ENCODE peak calls at places on chromosomes 13 and 19, in five cellular contexts. B is SK-N-SH, Q is GM12878, O is K562, C is HepG2. Z is an unnamed sample.

GRCh38 chr13:99605417-99606321 is 104.4 kb downstream of the TM9SF2 start:
- DNase-seq in C (peak), B (peak), Q (no peak), O (peak), Z (peak)

GRCh38 chr13:31891472-31891871 is 140.1 kb upstream of the FRY start:
- DNase-seq in C (no peak), B (no peak), O (no peak), Q (no peak), Z (no peak)

GRCh38 chr19:18562086-18562485 is 4.4 kb downstream of the KXD1 start:
- DNase-seq in C (no peak), O (no peak), B (no peak), Q (no peak), Z (no peak)

GRCh38 chr13:101325423-101325822 is 90.9 kb downstream of the NALCN start:
- DNase-seq in Q (no peak), B (no peak), C (no peak), O (no peak), Z (no peak)

GRCh38 chr19:41175825-41176734 is 16.9 kb upstream of the CYP2S1 start:
- DNase-seq in B (no peak), C (peak), Q (no peak), O (no peak), Z (no peak)

GRCh38 chr19:10920288-10920655 is 8.2 kb downstream of the YIPF2 start:
- DNase-seq in B (no peak), O (no peak), Q (no peak), C (no peak), Z (no peak)

GRCh38 chr13:106695139-106695538 is 127.2 kb upstream of the ARGLU1 start:
- DNase-seq in Q (no peak), B (no peak), C (no peak), O (no peak), Z (no peak)

GRCh38 chr13:43303040-43303729 is 279.8 kb downstream of the DNAJC15 start:
- DNase-seq in O (no peak), C (peak), Q (no peak), B (peak), Z (peak)

GRCh38 chr19:28711401-28711800 is 501.6 kb downstream of the UQCRFS1 start:
- DNase-seq in C (no peak), O (no peak), B (no peak), Q (no peak), Z (no peak)

GRCh38 chr13:35923347-35923746 is 207.8 kb downstream of the DCLK1 start:
- DNase-seq in O (no peak), B (no peak), Q (no peak), C (no peak), Z (no peak)

GRCh38 chr13:44259045-44260042 is 114.3 kb upstream of the SERP2 start:
- DNase-seq in Q (peak), O (peak), B (peak), C (no peak), Z (no peak)

GRCh38 chr13:20667857-20668256 is 35.6 kb upstream of the IL17D start:
- DNase-seq in C (no peak), B (no peak), Q (no peak), O (no peak), Z (no peak)

GRCh38 chr13:91621161-91621560 is 222.7 kb downstream of the GPC5 start:
- DNase-seq in Q (no peak), B (no peak), C (no peak), O (no peak), Z (no peak)

GRCh38 chr13:76014618-76015315 is 378.6 kb downstream of the LMO7 start:
- DNase-seq in O (no peak), B (no peak), Q (no peak), C (no peak), Z (no peak)

GRCh38 chr19:45745606-45746005 is 12.4 kb downstream of the MEIOSIN start:
- DNase-seq in O (no peak), B (no peak), C (no peak), Q (no peak), Z (no peak)

GRCh38 chr19:6354098-6354674 is 7.1 kb upstream of the CLPP start:
- DNase-seq in O (peak), C (no peak), Q (no peak), B (no peak), Z (no peak)

DNA sequence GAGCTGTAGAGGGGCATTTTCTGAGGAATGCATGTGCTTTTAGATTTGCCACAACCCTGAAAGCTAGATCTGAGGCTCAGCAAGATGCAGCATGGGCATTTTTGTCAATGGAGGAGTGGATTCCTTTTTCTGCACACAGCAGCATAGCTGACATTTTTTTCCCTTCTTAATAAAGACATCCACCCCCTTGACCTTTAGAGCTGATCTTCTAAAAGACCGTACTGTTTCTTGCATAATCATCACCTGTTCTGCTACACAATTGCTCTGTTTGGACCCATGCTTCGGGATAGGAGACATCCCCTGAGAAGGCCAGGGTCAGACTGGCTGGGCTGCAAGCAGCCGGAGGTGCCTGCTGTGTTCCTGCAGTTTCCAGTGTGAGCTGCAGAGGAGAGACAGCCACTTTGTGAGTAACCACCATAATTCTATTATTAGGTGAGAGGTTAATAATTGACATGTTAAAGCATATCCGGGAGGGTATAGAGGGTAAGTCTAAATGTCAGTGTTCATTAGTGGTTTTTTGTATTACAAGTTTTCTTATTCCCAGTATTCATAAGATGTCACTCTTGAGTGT is 108.5 kb upstream of the C1QTNF9B start:
- DNase-seq in O (no peak), Q (peak), C (no peak), B (no peak), Z (no peak)
- TF ChIP-seq FOXM1 in O (no peak), Q (no peak), C (no peak), B (no peak), Z (no peak)

DNA sequence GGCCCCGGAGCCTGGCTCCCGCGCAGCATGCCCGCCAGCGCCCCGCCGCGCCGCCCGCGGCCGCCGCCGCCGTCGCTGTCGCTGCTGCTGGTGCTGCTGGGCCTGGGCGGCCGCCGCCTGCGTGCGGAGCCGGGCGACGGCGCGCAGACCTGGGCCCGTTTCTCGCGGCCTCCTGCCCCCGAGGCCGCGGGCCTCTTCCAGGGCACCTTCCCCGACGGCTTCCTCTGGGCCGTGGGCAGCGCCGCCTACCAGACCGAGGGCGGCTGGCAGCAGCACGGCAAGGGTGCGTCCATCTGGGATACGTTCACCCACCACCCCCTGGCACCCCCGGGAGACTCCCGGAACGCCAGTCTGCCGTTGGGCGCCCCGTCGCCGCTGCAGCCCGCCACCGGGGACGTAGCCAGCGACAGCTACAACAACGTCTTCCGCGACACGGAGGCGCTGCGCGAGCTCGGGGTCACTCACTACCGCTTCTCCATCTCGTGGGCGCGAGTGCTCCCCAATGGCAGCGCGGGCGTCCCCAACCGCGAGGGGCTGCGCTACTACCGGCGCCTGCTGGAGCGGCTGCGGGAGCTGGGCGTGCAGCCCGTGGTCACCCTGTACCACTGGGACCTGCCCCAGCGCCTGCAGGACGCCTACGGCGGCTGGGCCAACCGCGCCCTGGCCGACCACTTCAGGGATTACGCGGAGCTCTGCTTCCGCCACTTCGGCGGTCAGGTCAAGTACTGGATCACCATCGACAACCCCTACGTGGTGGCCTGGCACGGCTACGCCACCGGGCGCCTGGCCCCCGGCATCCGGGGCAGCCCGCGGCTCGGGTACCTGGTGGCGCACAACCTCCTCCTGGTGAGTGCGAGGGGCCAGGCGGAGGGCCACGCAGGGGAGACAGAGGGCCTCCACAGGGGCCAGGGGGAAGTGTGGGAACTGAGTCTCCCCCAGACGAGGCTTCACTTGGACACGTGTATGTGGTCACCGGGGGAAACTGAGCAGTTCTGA is at the start of gene KL:
- DNase-seq in Q (no peak), B (peak), O (no peak), C (no peak), Z (peak)
- TF ChIP-seq FOXM1 in Q (no peak), B (no peak), O (no peak), C (no peak), Z (no peak)

DNA sequence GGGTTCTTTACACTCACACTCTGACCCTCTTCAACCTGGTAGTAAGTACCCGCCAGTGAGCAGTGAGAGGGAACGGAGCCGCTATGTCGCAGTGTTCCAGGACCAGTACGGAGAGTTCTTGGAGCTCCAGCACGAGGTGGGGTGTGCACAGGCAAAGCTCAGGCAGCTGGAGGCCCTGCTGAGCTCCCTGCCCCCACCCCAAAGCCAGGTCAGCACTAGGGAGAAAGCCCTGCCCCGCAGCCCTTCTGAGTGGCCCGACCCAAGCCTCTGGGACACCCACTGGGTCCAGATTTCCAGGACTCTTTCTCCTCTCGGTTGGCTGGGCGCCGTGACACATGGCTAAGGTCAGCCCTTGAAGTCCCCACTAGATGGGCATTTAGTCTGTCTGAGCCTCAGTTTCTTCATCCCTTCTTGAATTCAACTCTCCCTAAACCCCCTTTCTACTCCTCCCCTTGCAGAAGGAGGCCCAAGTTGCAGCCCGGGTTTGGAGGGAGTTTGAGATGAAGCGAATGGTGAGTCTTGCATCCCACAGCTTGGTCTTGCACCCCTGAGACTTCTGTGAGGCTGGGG is 1.9 kb downstream of the OCEL1 start:
- DNase-seq in O (no peak), C (no peak), B (no peak), Q (no peak), Z (no peak)
- TF ChIP-seq FOXM1 in O (no peak), C (no peak), B (no peak), Q (no peak), Z (no peak)

DNA sequence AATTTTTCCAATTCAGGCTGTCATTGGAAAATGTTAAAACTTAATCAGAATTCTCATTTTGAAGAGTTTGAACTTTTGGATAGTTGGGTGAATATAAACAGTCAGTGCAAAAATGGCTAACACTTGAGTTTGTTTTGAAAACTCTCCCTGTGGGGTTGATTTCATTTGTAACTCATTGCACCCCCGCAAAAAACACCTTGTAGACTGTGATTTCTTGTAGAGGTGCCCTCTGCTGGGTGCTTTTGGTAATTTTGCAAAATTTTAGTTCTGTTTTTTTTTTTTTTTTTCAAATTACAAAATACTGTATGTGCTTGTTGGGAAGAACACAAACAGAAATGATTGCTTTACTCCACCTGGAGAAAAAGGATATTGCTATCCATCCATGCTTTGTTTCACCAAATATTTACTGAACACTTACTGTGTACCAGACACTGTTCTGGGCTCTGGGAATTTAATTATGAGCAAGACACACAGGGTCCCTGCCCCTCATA is 28.2 kb upstream of the GPI start:
- DNase-seq in B (peak), Q (no peak), O (peak), C (no peak), Z (peak)
- TF ChIP-seq FOXM1 in B (no peak), Q (no peak), O (no peak), C (no peak), Z (no peak)

DNA sequence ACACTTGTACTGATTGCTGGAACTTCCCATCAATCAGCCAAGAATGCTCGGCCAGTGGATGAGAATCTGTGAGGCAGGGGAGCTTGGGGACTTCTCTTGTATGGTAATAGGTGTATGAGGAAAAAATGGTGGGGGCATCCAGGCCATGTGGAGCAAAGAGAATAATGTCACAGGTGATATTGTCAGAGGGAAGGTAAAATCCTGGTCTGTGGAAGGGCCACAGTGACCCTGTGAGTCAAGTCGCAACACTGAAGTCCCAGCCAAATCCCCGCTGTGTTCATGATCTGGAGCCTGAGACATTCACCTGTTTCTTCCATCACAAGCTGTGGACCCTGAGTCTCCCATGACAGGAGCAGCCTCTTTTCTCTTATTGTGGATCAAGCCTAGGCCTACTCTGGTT is 8.1 kb downstream of the PSG7 start:
- DNase-seq in B (no peak), Q (no peak), C (no peak), O (no peak), Z (no peak)
- TF ChIP-seq FOXM1 in B (no peak), Q (no peak), C (no peak), O (no peak), Z (no peak)

DNA sequence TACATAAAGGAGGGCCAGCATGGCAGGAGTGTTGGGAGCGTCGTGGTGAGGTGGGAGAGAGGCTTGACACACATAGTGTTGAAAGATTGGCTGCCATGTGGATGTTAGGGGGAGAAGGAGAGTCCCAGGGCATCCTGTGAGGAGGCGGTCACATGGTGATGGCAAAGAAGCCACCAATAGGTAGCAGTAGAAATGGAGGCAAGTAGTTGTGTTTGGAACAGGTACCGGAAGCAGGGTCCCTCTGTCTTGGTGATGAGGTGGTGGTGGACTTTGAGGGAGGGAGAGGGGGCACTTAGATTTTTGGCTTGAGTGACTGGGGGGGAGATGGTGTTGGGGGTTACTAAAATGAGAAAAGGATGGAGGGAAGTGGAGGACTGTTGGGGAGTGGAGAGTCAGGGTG is 193.2 kb upstream of the RNF113B start:
- DNase-seq in Q (no peak), C (no peak), O (no peak), B (no peak), Z (no peak)
- TF ChIP-seq FOXM1 in Q (no peak), C (no peak), O (no peak), B (no peak), Z (no peak)

GRCh38 chr13:52845766-52846566 is 2.5 kb downstream of the PCDH8 start:
- DNase-seq in O (no peak), B (peak), Q (no peak), C (no peak), Z (peak)
- TF ChIP-seq FOXM1 in O (no peak), B (no peak), Q (no peak), C (no peak), Z (no peak)

Z was measured in HEK293T.